ENCODE peak calls at places on chromosomes 16 and 17, in ten cellular contexts. F is lower lobe of right lung; Z is ascending aorta; I is AG04449; J is aorta; V is NCI-H510A treated with DMSO at 0.1 percent for 48 hours; G is stimulated activated CD4-positive, alpha-beta T cell treated with anti-CD3 and anti-CD28 coated beads, TNF-alpha, amount 100 ng/mL, for 48 hours; U is Calu3; B is WTC11; K is CD4-positive, alpha-beta T cell. W is an unnamed sample.

GRCh38 chr17:76009969-76010661 is 9.5 kb downstream of the CDK3 start:
- DNase-seq in Z (no peak), B (no peak), G (no peak), U (no peak), K (no peak), V (no peak), I (no peak), F (no peak), J (no peak), W (no peak)

GRCh38 chr17:72294487-72294893 is 173.7 kb downstream of the SOX9 start:
- DNase-seq in U (no peak), B (no peak), V (no peak), I (no peak), K (no peak), F (no peak), Z (no peak), G (no peak), J (no peak), W (no peak)

GRCh38 chr16:2919511-2920255 is 8.0 kb downstream of the FLYWCH1 start:
- DNase-seq in G (peak; percentile 38), I (no peak), B (peak; percentile 73), V (peak; percentile 30), F (no peak), J (no peak), U (peak; percentile 64), Z (no peak), K (peak; percentile 51), W (peak; percentile 50)

GRCh38 chr16:81005644-81006471 is 827 bp downstream of the CMC2 start:
- DNase-seq in B (no peak), G (no peak), Z (no peak), V (peak; percentile 7), J (no peak), I (no peak), F (no peak), K (no peak), U (no peak), W (no peak)

GRCh38 chr17:32596666-32597065 is 109.9 kb downstream of the CDK5R1 start:
- DNase-seq in Z (no peak), F (no peak), V (peak; percentile 15), J (no peak), B (no peak), G (no peak), I (no peak), K (no peak), U (no peak), W (peak; percentile 84)

GRCh38 chr16:65070831-65071230 is 51.0 kb downstream of the CDH11 start:
- DNase-seq in B (no peak), Z (peak; percentile 26), U (no peak), F (no peak), V (no peak), K (no peak), J (peak; percentile 81), G (no peak), I (peak; percentile 89), W (no peak)

GRCh38 chr17:14827394-14827793 is 437.7 kb downstream of the PMP22 start:
- DNase-seq in F (no peak), G (no peak), B (no peak), I (no peak), U (no peak), K (no peak), V (no peak), Z (no peak), J (no peak), W (no peak)

GRCh38 chr16:86207350-86207749 is 303.0 kb upstream of the FOXF1 start:
- DNase-seq in Z (no peak), U (no peak), K (no peak), I (no peak), G (no peak), J (no peak), F (no peak), V (no peak), B (no peak), W (no peak)

GRCh38 chr17:37483311-37484039 is 6.2 kb upstream of the DUSP14 start:
- DNase-seq in G (no peak), Z (no peak), I (peak; percentile 70), K (no peak), F (no peak), J (no peak), V (peak; percentile 3), U (no peak), B (no peak), W (no peak)

GRCh38 chr16:86466695-86467406 is 43.5 kb upstream of the FOXF1 start:
- DNase-seq in G (no peak), U (no peak), F (no peak), I (no peak), B (no peak), V (no peak), Z (no peak), K (no peak), J (no peak), W (no peak)

GRCh38 chr17:233473-233941 is 52.1 kb upstream of the DOC2B start:
- DNase-seq in F (peak; percentile 61), J (peak; percentile 66), U (no peak), Z (no peak), V (no peak), K (no peak), G (no peak), B (peak; percentile 13), I (no peak), W (peak; percentile 0)

GRCh38 chr17:8125196-8125946 is 1.5 kb upstream of the HES7 start:
- DNase-seq in F (no peak), K (peak; percentile 87), U (peak; percentile 81), J (peak; percentile 90), G (peak; percentile 87), V (peak; percentile 61), B (peak; percentile 86), I (no peak), Z (no peak), W (peak; percentile 80)